ENCODE peak calls at places on chromosome 4, in four cellular contexts. X, H, C and W are unnamed samples.

GRCh38 chr4:159577241-159577640 is 474.4 kb downstream of the RAPGEF2 start:
- DNase-seq in H (no peak), X (no peak), C (no peak), W (no peak)

GRCh38 chr4:150078041-150078995 is at the start of gene DCLK2:
- DNase-seq in C (peak), H (peak), X (peak), W (peak)

GRCh38 chr4:103499094-103499493 is 220.7 kb downstream of the TACR3 start:
- DNase-seq in X (peak), H (no peak), C (no peak), W (no peak)

GRCh38 chr4:13821522-13821921 is 194.0 kb upstream of the BOD1L1 start:
- DNase-seq in C (no peak), X (peak), H (no peak), W (no peak)

GRCh38 chr4:89285735-89286134 is 21.9 kb downstream of the GPRIN3 start:
- DNase-seq in H (no peak), X (no peak), C (no peak), W (no peak)

GRCh38 chr4:172412851-172413250 is 599.6 kb downstream of the GALNTL6 start:
- DNase-seq in C (no peak), H (no peak), X (no peak), W (no peak)

GRCh38 chr4:187128971-187129370 is 405.3 kb upstream of the FAT1 start:
- DNase-seq in H (no peak), X (no peak), C (peak), W (no peak)

GRCh38 chr4:15920723-15921591 is 17.6 kb downstream of the FGFBP1 start:
- DNase-seq in H (peak), C (peak), X (no peak), W (peak)

DNA sequence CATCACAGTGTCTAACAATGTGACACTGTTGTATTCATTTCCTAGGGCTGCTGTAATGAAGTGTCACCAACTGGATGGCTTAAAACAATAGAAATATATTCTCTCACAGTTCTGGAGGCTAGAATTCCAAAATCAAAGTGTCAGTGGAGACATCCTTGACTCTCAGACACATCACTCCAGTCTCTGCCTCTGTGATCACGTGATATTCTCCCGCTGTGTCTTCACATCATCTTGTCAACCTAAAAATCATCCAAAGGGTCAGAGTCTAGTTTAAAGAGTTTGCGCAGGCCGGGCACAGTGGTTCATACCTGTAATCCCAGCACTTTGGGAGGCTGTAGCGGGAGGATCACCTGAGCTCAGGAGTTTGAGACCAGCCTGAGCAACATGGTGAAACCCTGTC is 36.6 kb upstream of the HPSE start:
- DNase-seq in C (no peak), X (no peak), H (no peak), W (no peak)
- TF ChIP-seq POLR2A in C (no peak), X (no peak), H (no peak), W (no peak)

GRCh38 chr4:42655248-42655647 is 1.7 kb downstream of the ATP8A1 start:
- DNase-seq in H (no peak), X (peak), C (no peak), W (no peak)

GRCh38 chr4:42654606-42655005 is 2.3 kb downstream of the ATP8A1 start:
- DNase-seq in H (peak), X (peak), C (no peak), W (peak)

GRCh38 chr4:42655921-42656735 is 777 bp downstream of the ATP8A1 start:
- DNase-seq in X (peak), C (peak), H (no peak), W (peak)

GRCh38 chr4:42656736-42656985 is 244 bp downstream of the ATP8A1 start:
- DNase-seq in X (no peak), C (no peak), H (no peak), W (no peak)

DNA sequence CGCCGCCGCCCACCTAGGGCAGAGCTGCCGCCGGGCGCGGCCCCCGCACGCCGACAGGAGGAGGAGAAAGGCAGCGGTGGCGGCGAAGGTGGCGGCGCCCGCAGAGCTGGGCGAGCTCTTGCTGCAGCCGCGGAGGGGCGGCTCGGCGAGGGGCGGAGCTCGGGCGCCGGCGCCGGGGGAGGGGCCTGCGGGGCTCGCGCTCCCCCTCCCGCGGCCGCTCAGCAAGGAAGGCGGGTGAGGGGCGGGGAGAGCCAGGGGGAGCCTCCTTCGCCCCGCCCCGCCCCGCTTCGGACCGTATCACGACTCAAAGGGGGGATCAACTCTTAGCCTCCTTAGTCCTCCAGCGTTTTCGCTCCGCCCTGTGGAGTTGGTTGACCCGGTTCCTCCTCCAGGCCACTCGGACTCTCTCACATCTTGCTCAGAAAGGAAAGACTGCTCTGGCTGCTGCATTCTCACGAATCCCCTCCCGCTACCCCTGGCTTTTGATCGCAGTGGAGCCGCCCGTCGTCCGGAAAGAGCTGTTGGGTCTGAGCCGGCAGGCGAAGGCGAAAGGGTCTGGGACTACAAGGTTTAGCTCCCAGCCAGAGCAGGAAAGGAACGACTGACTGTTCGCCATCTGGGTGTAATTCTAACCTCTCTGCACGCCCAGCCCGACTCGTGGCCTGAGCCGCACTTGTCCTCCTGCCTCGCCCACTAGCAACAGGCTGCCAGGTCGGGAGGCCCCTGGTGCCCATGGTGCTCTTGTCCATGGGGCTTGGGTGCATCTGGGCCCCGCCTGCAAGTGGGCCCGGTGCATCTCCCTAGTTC is at the start of gene ATP8A1:
- DNase-seq in H (peak), X (peak), C (peak), W (peak)
- TF ChIP-seq POLR2A in H (peak), X (peak), C (no peak), W (peak)

DNA sequence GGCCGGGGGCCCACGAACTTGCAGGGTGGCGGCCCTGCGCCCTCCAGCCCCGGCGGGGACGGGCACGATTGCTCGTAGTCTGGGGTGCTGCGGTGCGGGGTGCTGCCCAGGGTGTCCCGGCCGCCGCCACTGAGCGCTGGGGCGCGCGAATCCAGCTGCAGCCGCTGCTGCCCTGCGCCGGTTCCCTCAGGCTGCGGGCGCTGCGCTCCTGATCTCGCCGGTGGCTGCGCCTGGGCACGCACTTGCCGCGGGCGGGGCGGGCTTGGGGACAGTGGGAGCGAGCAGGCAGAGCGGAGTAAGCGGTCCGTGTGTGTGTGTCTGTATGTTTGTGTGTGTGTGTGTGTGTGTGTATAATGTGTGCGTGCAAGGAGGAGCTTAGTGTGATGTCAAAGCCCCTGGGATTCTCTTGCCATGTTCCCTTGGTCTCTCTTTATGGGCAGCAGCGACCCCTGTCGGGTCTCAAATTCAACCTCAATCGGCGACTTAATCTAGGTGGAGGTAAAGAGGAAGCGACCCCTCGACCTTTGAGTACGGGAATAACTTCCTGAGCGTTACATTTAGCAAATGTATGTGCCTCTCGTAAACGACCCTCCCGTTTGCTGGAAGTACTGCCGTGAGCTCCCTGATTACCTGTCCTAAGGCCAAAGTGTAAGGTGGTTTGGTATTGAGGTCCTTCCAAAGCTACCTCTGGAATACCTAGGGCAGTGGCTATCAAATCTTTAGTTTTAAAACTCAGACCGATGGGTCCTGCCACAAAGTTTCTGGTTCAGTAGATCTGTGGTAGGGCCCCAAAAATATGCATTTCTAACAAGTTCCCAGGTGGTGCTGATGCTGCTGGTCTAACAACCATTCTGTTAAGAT is at the start of gene RNF150:
- DNase-seq in C (peak), H (peak), X (peak), W (peak)
- TF ChIP-seq POLR2A in C (no peak), H (peak), X (no peak), W (no peak)

DNA sequence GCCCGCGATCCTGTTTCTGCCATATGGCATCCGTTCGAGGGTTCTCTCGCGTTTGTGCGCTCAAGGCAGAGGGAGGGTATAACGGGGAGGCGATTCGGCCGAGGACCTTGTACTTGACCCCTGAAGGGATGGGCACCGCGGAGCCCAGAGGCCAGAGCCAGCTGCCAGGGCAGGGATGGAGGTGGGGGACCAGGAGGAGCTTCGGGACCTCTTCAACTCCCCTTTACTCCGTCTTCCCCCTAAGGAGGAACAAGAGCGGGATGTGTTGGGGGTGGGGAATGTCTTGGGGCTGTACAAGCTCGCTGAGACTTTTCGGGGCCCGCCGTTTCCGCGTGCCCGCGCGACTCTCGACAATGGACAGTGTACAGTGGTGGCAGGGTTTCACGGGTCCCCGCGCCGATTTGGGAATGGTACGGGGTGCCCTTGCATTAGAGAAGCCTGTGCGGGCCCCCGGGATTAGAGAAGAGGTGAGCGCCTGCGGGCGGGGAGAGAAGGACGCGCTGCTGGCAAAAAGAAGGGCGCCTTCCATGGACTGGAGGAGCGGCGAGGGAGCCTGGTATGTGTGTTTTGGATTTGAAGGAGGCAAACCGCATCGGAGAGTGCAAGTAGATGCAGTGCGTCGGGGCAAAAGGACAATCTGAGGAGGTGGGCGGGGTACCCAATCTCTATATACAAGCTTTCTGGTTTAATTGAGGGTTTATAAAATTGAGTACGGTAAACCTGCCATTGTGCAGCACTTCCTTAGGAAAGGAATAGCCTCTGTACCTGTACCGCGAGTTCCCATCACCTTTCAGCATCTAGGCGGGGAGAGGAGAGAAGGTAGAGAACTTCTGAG is 841 bp downstream of the UGT8 start:
- DNase-seq in C (no peak), X (no peak), H (peak), W (peak)
- TF ChIP-seq POLR2A in C (no peak), X (no peak), H (no peak), W (peak)